ENCODE peak calls at places on chromosomes 4 and X, in ten cellular contexts. K, W, A, N, X, J, P, B, Z and C are unnamed samples. For H3K27me3, the result is how much of the 10 kb centered on the place peaks cover.

GRCh38 chrX:135354288-135354687 is 45.0 kb downstream of the ETDC start:
- DNase-seq in W (no peak), J (no peak), X (no peak), N (no peak), Z (no peak), B (no peak), K (no peak), P (no peak), A (no peak), C (no peak)

GRCh38 chr4:161650812-161651211 is 513.0 kb downstream of the FSTL5 start:
- DNase-seq in Z (no peak), P (no peak), W (no peak), A (peak), J (no peak), B (no peak), K (no peak), X (no peak), N (no peak), C (no peak)

GRCh38 chr4:187814737-187815465 is 180.7 kb upstream of the ZFP42 start:
- DNase-seq in J (no peak), X (no peak), A (no peak), B (no peak), P (no peak), Z (no peak), K (peak), N (peak), W (peak), C (no peak)

GRCh38 chr4:17497890-17498523 is 13.9 kb downstream of the QDPR start:
- DNase-seq in Z (no peak), A (peak), K (no peak), N (no peak), W (no peak), B (no peak), X (no peak), P (peak), J (no peak), C (no peak)

GRCh38 chr4:76498550-76498949 is 63.5 kb downstream of the SHROOM3 start:
- DNase-seq in A (no peak), K (no peak), J (no peak), B (no peak), X (no peak), P (no peak), Z (no peak), W (no peak), N (no peak), C (no peak)

GRCh38 chr4:57679969-57680368 is 569.8 kb upstream of the IGFBP7 start:
- DNase-seq in K (no peak), P (no peak), Z (no peak), A (no peak), J (no peak), B (no peak), W (no peak), X (no peak), N (no peak), C (no peak)

GRCh38 chrX:21266949-21267348 is 107.3 kb upstream of the CNKSR2 start:
- DNase-seq in X (no peak), N (no peak), J (no peak), P (no peak), W (no peak), A (no peak), Z (no peak), B (no peak), K (no peak), C (no peak)

GRCh38 chr4:109429545-109429944 is 4.1 kb upstream of the SEC24B start:
- DNase-seq in W (no peak), B (no peak), A (no peak), Z (no peak), N (no peak), P (no peak), J (no peak), X (no peak), K (peak), C (no peak)

GRCh38 chr4:70705856-70706461 is 15.8 kb upstream of the RUFY3 start:
- DNase-seq in A (no peak), N (no peak), J (no peak), X (no peak), Z (no peak), K (peak), W (no peak), B (no peak), P (no peak), C (no peak)

GRCh38 chr4:94253036-94253435 is 45.4 kb downstream of the SMARCAD1 start:
- DNase-seq in J (no peak), Z (no peak), X (no peak), K (no peak), B (no peak), N (no peak), W (no peak), A (no peak), P (no peak), C (no peak)

GRCh38 chrX:144494069-144494468 is 610.2 kb downstream of the UBE2NL start:
- DNase-seq in X (no peak), A (no peak), W (no peak), P (no peak), Z (no peak), K (no peak), N (no peak), J (no peak), B (no peak), C (no peak)

GRCh38 chr4:24472514-24473308 is 111.6 kb downstream of the DHX15 start:
- DNase-seq in P (peak), K (peak), W (peak), A (peak), J (peak), B (peak), N (peak), X (peak), Z (peak), C (peak)

GRCh38 chr4:48380583-48381167 is 39.3 kb downstream of the SLAIN2 start:
- DNase-seq in X (no peak), B (no peak), N (no peak), J (no peak), K (no peak), Z (no peak), A (no peak), W (no peak), P (no peak), C (no peak)

GRCh38 chr4:92387459-92388069 is 83.8 kb downstream of the GRID2 start:
- DNase-seq in N (no peak), P (no peak), X (peak), W (no peak), K (peak), B (no peak), Z (no peak), A (peak), J (no peak), C (no peak)

GRCh38 chrX:45714864-45715263 is 514.2 kb upstream of the DIPK2B start:
- DNase-seq in B (no peak), X (no peak), A (peak), Z (peak), J (no peak), K (peak), W (no peak), P (no peak), N (no peak), C (no peak)

GRCh38 chr4:185542626-185543336 is 7.5 kb upstream of the PDLIM3 start:
- DNase-seq in P (peak), K (no peak), W (peak), X (no peak), J (no peak), A (no peak), N (peak), B (no peak), Z (peak), C (peak)

GRCh38 chr4:58247792-58248191 is 1137.6 kb upstream of the IGFBP7 start:
- DNase-seq in W (no peak), K (no peak), A (no peak), N (no peak), X (peak), P (no peak), J (no peak), Z (no peak), B (peak), C (no peak)

GRCh38 chr4:26905172-26905571 is 44.5 kb downstream of the STIM2 start:
- DNase-seq in J (no peak), N (no peak), X (no peak), A (no peak), K (no peak), B (no peak), Z (no peak), P (no peak), W (no peak), C (no peak)

DNA sequence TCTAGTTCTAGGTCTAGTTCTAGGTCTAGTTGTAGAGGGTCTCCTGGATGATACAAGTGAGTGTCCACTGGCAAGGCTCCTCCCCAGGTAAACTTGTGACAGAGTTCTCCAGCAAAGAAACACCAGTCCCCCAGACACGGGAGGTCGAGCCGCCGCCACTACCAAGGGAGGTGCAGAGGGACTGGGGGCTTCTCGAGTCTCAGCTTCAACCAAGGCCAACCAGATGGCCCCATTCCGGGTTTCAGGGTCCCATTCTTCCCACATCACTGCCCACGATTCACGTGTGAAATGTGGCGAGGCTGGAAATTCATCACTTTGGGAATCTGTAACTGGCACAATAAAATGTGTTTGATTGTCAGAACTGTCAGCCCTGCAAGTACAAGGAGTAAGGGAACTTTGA is 37.5 kb downstream of the TKTL1 start:
- DNase-seq in X (no peak), Z (no peak), B (no peak), W (no peak), A (no peak), P (no peak), K (no peak), N (no peak), J (no peak), C (no peak)
- H3K27me3 ChIP-seq in X (under half), Z (under half), B (under half), W (under half), A (under half), P (under half), K (under half), N (under half), J (under half), C (under half)

GRCh38 chr4:3736290-3736689 is 29.9 kb upstream of the ADRA2C start:
- DNase-seq in N (no peak), Z (no peak), J (no peak), K (no peak), A (no peak), X (no peak), P (no peak), W (no peak), B (no peak), C (no peak)
- H3K27me3 ChIP-seq in N (under half), Z (under half), J (under half), K (under half), A (under half), X (under half), P (under half), W (under half), B (under half), C (under half)

GRCh38 chrX:34875204-34875603 is 67.4 kb upstream of the FAM47B start:
- DNase-seq in A (no peak), P (no peak), W (no peak), K (peak), N (no peak), Z (no peak), J (peak), B (no peak), X (no peak), C (no peak)
- H3K27me3 ChIP-seq in A (under half), P (under half), W (under half), K (under half), N (under half), Z (under half), J (under half), B (under half), X (under half), C (under half)

GRCh38 chr4:112752510-112752909 is 115.6 kb downstream of the LARP7 start:
- DNase-seq in N (no peak), A (no peak), W (no peak), J (no peak), K (no peak), X (no peak), P (no peak), Z (no peak), B (peak), C (no peak)
- H3K27me3 ChIP-seq in N (under half), A (under half), W (under half), J (under half), K (under half), X (under half), P (under half), Z (under half), B (under half), C (under half)

GRCh38 chrX:25021132-25021498 is 5.3 kb upstream of the ARX start:
- DNase-seq in J (no peak), K (no peak), X (no peak), Z (no peak), B (no peak), N (no peak), W (no peak), A (no peak), P (peak), C (no peak)

GRCh38 chrX:25019707-25020390 is 4.1 kb upstream of the ARX start:
- DNase-seq in B (peak), K (no peak), Z (no peak), X (no peak), P (no peak), A (no peak), N (no peak), J (no peak), W (no peak), C (no peak)

GRCh38 chrX:25020391-25021131 is 4.8 kb upstream of the ARX start:
- DNase-seq in J (no peak), K (no peak), P (peak), A (no peak), W (no peak), N (no peak), B (peak), X (peak), Z (no peak), C (no peak)

GRCh38 chrX:25023908-25024307 is 8.1 kb upstream of the ARX start:
- DNase-seq in K (no peak), A (no peak), Z (no peak), J (no peak), X (no peak), W (no peak), B (no peak), N (no peak), P (no peak), C (no peak)

GRCh38 chrX:25022499-25023325 is 6.9 kb upstream of the ARX start:
- DNase-seq in P (no peak), N (no peak), A (no peak), Z (no peak), K (no peak), B (peak), J (no peak), X (no peak), W (no peak), C (no peak)
- H3K27me3 ChIP-seq in P (under half), N (half or more), A (half or more), Z (half or more), K (under half), B (half or more), J (half or more), X (half or more), W (half or more), C (half or more)